ENCODE peak calls at places on chromosomes 5 and 9, in six cellular contexts. K is GM04503, N is OCI-LY7, M is NCI-H69, R is H7, C is cardiac septum. S is an unnamed sample.
A peak's percentile ranks its signal among the peaks of the same experiment; 100 is the strongest.

GRCh38 chr9:119765632-119766031 is 396.4 kb upstream of the BRINP1 start:
- DNase-seq in K (no peak), N (no peak), M (peak; percentile 64), R (no peak), C (no peak), S (no peak)

GRCh38 chr9:33329117-33329563 is 38.8 kb downstream of the NFX1 start:
- DNase-seq in K (peak; percentile 90), N (no peak), M (no peak), R (no peak), C (no peak), S (peak; percentile 76)

GRCh38 chr5:159826351-159827222 is 89.7 kb upstream of the ADRA1B start:
- DNase-seq in K (no peak), N (peak; percentile 3), M (peak; percentile 83), R (no peak), C (no peak), S (peak; percentile 63)

GRCh38 chr5:151214614-151215545 is 9.0 kb downstream of the CCDC69 start:
- DNase-seq in K (no peak), N (peak; percentile 100), M (no peak), R (no peak), C (peak; percentile 78), S (no peak)

GRCh38 chr5:20694121-20694520 is 706.1 kb upstream of the CDH18 start:
- DNase-seq in K (no peak), N (no peak), M (no peak), R (no peak), C (no peak), S (no peak)

GRCh38 chr5:58268263-58268662 is 191.6 kb downstream of the PLK2 start:
- DNase-seq in K (no peak), N (no peak), M (peak; percentile 25), R (no peak), C (no peak), S (no peak)

GRCh38 chr9:19493174-19493811 is 84.5 kb downstream of the ACER2 start:
- DNase-seq in K (peak; percentile 39), N (peak; percentile 39), M (peak; percentile 89), R (peak; percentile 75), C (peak; percentile 82), S (no peak)

GRCh38 chr9:126927419-126927818 is 12.8 kb downstream of the RALGPS1 start:
- DNase-seq in K (no peak), N (no peak), M (peak; percentile 81), R (no peak), C (no peak), S (no peak)

GRCh38 chr9:127629468-127630081 is 17.5 kb downstream of the STXBP1 start:
- DNase-seq in K (no peak), N (no peak), M (no peak), R (no peak), C (no peak), S (no peak)

GRCh38 chr9:112174965-112175795 is at the start of gene SUSD1:
- DNase-seq in K (no peak), N (no peak), M (peak; percentile 76), R (peak; percentile 84), C (peak; percentile 78), S (no peak)